ENCODE peak calls at places on chromosomes 7 and 10, in five cellular contexts. One of them, this sample, is unnamed.

GRCh38 chr7:151897201-151897711 is 20.3 kb upstream of the PRKAG2 start:
- DNase-seq in WERI-Rb-1: peak; percentile 11
- DNase-seq in sigmoid colon: peak; percentile 53
- DNase-seq in right lobe of liver: peak; percentile 81
- DNase-seq in K562: no peak
- DNase-seq in this sample: no peak

GRCh38 chr7:124758327-124758726 is 7.3 kb downstream of the GPR37 start:
- DNase-seq in sigmoid colon: no peak
- DNase-seq in WERI-Rb-1: no peak
- DNase-seq in K562: no peak
- DNase-seq in right lobe of liver: no peak
- DNase-seq in this sample: no peak

GRCh38 chr10:131580076-131580652 is 268.6 kb upstream of the TCERG1L start:
- DNase-seq in WERI-Rb-1: no peak
- DNase-seq in sigmoid colon: no peak
- DNase-seq in K562: no peak
- DNase-seq in right lobe of liver: peak; percentile 34
- DNase-seq in this sample: no peak

GRCh38 chr7:132430863-132431822 is 145.1 kb downstream of the PLXNA4 start:
- DNase-seq in K562: no peak
- DNase-seq in WERI-Rb-1: no peak
- DNase-seq in right lobe of liver: no peak
- DNase-seq in sigmoid colon: peak; percentile 80
- DNase-seq in this sample: no peak

GRCh38 chr7:75888464-75889222 is 9.8 kb downstream of the RHBDD2 start:
- DNase-seq in K562: no peak
- DNase-seq in WERI-Rb-1: no peak
- DNase-seq in sigmoid colon: no peak
- DNase-seq in right lobe of liver: peak; percentile 86
- DNase-seq in this sample: no peak

GRCh38 chr7:33722383-33723096 is 182.8 kb upstream of the BMPER start:
- DNase-seq in sigmoid colon: no peak
- DNase-seq in right lobe of liver: no peak
- DNase-seq in K562: no peak
- DNase-seq in WERI-Rb-1: peak; percentile 76
- DNase-seq in this sample: no peak

GRCh38 chr7:49500741-49501140 is 272.7 kb upstream of the VWC2 start:
- DNase-seq in WERI-Rb-1: no peak
- DNase-seq in right lobe of liver: no peak
- DNase-seq in sigmoid colon: no peak
- DNase-seq in K562: no peak
- DNase-seq in this sample: no peak

GRCh38 chr10:17730667-17731066 is 21.3 kb upstream of the TMEM236 start:
- DNase-seq in sigmoid colon: no peak
- DNase-seq in K562: no peak
- DNase-seq in right lobe of liver: no peak
- DNase-seq in WERI-Rb-1: no peak
- DNase-seq in this sample: no peak

GRCh38 chr10:35329520-35329919 is 6.8 kb upstream of the CCNY start:
- DNase-seq in WERI-Rb-1: peak; percentile 56
- DNase-seq in sigmoid colon: no peak
- DNase-seq in right lobe of liver: no peak
- DNase-seq in K562: no peak
- DNase-seq in this sample: no peak

GRCh38 chr7:132347129-132347528 is 229.1 kb downstream of the PLXNA4 start:
- DNase-seq in K562: no peak
- DNase-seq in right lobe of liver: no peak
- DNase-seq in WERI-Rb-1: no peak
- DNase-seq in sigmoid colon: no peak
- DNase-seq in this sample: no peak

GRCh38 chr10:46247808-46248569 is 38.8 kb upstream of the ANTXRL start:
- DNase-seq in right lobe of liver: peak; percentile 39
- DNase-seq in K562: peak; percentile 68
- DNase-seq in WERI-Rb-1: no peak
- DNase-seq in sigmoid colon: peak; percentile 61
- DNase-seq in this sample: peak; percentile 3

GRCh38 chr10:73553726-73554125 is 37.4 kb downstream of the USP54 start:
- DNase-seq in K562: no peak
- DNase-seq in WERI-Rb-1: no peak
- DNase-seq in sigmoid colon: no peak
- DNase-seq in right lobe of liver: no peak
- DNase-seq in this sample: no peak

GRCh38 chr10:62047240-62047897 is 145.9 kb downstream of the ARID5B start:
- DNase-seq in K562: no peak
- DNase-seq in sigmoid colon: no peak
- DNase-seq in WERI-Rb-1: no peak
- DNase-seq in right lobe of liver: no peak
- DNase-seq in this sample: no peak

GRCh38 chr7:106064836-106065559 is 47.1 kb downstream of the SYPL1 start:
- DNase-seq in K562: no peak
- DNase-seq in right lobe of liver: peak; percentile 91
- DNase-seq in WERI-Rb-1: no peak
- DNase-seq in sigmoid colon: peak; percentile 97
- DNase-seq in this sample: no peak
- TF ChIP-seq CTCF in K562: peak; percentile 13
- TF ChIP-seq CTCF in right lobe of liver: no peak
- TF ChIP-seq CTCF in WERI-Rb-1: no peak
- TF ChIP-seq CTCF in sigmoid colon: no peak
- TF ChIP-seq CTCF in this sample: no peak

GRCh38 chr7:79332091-79332490 is 121.4 kb downstream of the MAGI2 start:
- DNase-seq in WERI-Rb-1: no peak
- DNase-seq in right lobe of liver: no peak
- DNase-seq in K562: no peak
- DNase-seq in sigmoid colon: no peak
- DNase-seq in this sample: no peak

GRCh38 chr7:79334841-79335240 is 118.6 kb downstream of the MAGI2 start:
- DNase-seq in sigmoid colon: no peak
- DNase-seq in right lobe of liver: no peak
- DNase-seq in WERI-Rb-1: no peak
- DNase-seq in K562: no peak
- DNase-seq in this sample: no peak

DNA sequence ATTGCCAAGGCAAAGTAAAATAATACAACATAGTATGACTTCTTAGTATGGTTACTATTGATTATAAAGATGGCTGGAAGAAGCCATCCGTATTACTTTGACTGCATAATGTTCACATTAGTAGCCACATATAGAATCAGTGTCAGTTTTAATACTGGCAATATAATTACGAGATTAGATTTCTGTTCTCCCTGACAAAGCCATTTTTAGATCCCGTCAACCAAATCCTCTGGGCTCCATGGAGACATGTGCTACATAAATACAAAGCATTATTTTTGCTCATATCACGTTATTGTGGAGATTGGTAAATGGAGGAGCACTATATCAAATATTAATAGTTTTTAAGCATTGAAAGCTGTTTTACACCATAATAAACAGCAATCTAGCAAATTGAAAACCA is 124.0 kb downstream of the MAGI2 start:
- DNase-seq in K562: no peak
- DNase-seq in WERI-Rb-1: no peak
- DNase-seq in sigmoid colon: no peak
- DNase-seq in right lobe of liver: no peak
- DNase-seq in this sample: no peak
- TF ChIP-seq CTCF in K562: no peak
- TF ChIP-seq CTCF in WERI-Rb-1: no peak
- TF ChIP-seq CTCF in sigmoid colon: no peak
- TF ChIP-seq CTCF in right lobe of liver: no peak
- TF ChIP-seq CTCF in this sample: no peak

DNA sequence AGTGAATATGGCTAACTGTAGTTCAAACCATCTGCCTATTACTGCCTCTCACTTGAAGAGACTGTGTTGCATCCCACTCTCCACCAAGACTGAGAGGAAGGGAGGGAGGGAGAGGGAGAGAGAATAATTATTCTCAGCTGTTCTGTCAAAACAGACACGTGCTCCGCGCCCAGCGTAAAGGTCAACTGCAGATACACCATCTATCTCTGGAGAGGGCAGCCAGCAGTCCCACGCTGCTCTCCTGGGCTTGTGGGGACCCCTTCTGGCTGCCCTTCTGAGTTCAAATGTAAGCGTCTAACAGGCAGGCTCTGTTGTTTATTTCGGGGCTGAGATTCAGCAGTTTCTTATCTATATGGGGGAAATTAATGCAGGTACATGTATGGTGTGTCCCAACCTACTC is 625.5 kb upstream of the GALNT17 start:
- DNase-seq in K562: no peak
- DNase-seq in right lobe of liver: peak; percentile 53
- DNase-seq in sigmoid colon: no peak
- DNase-seq in WERI-Rb-1: peak; percentile 64
- DNase-seq in this sample: peak; percentile 46
- TF ChIP-seq CTCF in K562: peak; percentile 32
- TF ChIP-seq CTCF in right lobe of liver: peak; percentile 42
- TF ChIP-seq CTCF in sigmoid colon: no peak
- TF ChIP-seq CTCF in WERI-Rb-1: peak; percentile 78
- TF ChIP-seq CTCF in this sample: no peak

GRCh38 chr7:15291707-15292106 is 270.1 kb downstream of the AGMO start:
- DNase-seq in sigmoid colon: no peak
- DNase-seq in WERI-Rb-1: no peak
- DNase-seq in K562: no peak
- DNase-seq in right lobe of liver: no peak
- DNase-seq in this sample: no peak
- TF ChIP-seq CTCF in sigmoid colon: no peak
- TF ChIP-seq CTCF in WERI-Rb-1: peak; percentile 4
- TF ChIP-seq CTCF in K562: no peak
- TF ChIP-seq CTCF in right lobe of liver: no peak
- TF ChIP-seq CTCF in this sample: no peak

DNA sequence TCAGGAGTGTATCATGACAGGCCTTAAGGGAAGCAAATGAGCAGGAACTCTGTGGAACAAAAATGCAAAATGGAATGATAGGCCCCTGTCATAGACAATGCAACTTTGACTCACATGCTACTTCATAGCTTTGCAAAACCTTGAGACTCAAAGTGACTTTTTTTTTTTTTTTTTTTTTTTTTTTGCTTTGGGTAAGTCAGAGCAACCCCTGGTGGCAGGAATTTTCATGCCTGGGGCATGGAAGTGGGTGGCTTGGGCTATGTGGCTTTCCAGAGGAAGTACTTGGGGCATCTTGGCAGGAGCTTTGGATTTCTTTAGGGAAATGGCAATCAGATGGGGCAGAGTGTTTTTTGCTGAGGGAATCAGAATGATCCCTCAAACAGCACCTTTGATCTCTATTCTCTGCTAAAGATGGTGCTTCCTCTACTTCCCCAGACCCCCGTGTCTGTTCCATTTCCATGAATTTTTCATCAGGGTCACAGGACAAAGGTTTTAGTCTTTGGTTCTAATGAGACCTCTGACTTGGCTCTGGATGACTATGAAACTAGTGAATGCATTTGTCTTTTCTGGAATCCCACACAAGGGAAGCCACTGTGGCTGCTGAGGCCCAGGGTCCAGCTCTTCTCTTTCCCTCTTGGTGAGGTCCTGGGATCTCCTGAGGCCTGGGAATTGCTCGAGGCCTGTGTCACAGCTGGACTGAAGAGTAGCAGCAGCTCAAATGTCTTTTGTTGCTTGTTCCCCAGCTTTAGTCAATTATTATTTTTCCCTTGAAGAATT is 62.8 kb downstream of the TACC2 start:
- DNase-seq in sigmoid colon: peak; percentile 80
- DNase-seq in K562: no peak
- DNase-seq in right lobe of liver: peak; percentile 63
- DNase-seq in WERI-Rb-1: peak; percentile 60
- DNase-seq in this sample: peak; percentile 62
- TF ChIP-seq CTCF in sigmoid colon: peak; percentile 61
- TF ChIP-seq CTCF in K562: peak; percentile 46
- TF ChIP-seq CTCF in right lobe of liver: peak; percentile 62
- TF ChIP-seq CTCF in WERI-Rb-1: peak; percentile 73
- TF ChIP-seq CTCF in this sample: peak; percentile 85

GRCh38 chr10:133259603-133259992 is 17.1 kb downstream of the ADAM8 start:
- DNase-seq in sigmoid colon: no peak
- DNase-seq in K562: no peak
- DNase-seq in right lobe of liver: no peak
- DNase-seq in WERI-Rb-1: no peak
- DNase-seq in this sample: no peak

GRCh38 chr10:133262696-133263095 is 14.0 kb downstream of the ADAM8 start:
- DNase-seq in right lobe of liver: no peak
- DNase-seq in K562: no peak
- DNase-seq in sigmoid colon: no peak
- DNase-seq in WERI-Rb-1: peak; percentile 72
- DNase-seq in this sample: no peak

GRCh38 chr10:133261726-133262325 is 14.8 kb downstream of the ADAM8 start:
- DNase-seq in K562: peak; percentile 89
- DNase-seq in WERI-Rb-1: peak; percentile 89
- DNase-seq in right lobe of liver: peak; percentile 94
- DNase-seq in sigmoid colon: peak; percentile 93
- DNase-seq in this sample: peak; percentile 43

GRCh38 chr10:133258818-133259602 is 17.7 kb downstream of the ADAM8 start:
- DNase-seq in sigmoid colon: peak; percentile 90
- DNase-seq in right lobe of liver: no peak
- DNase-seq in K562: no peak
- DNase-seq in WERI-Rb-1: no peak
- DNase-seq in this sample: no peak

DNA sequence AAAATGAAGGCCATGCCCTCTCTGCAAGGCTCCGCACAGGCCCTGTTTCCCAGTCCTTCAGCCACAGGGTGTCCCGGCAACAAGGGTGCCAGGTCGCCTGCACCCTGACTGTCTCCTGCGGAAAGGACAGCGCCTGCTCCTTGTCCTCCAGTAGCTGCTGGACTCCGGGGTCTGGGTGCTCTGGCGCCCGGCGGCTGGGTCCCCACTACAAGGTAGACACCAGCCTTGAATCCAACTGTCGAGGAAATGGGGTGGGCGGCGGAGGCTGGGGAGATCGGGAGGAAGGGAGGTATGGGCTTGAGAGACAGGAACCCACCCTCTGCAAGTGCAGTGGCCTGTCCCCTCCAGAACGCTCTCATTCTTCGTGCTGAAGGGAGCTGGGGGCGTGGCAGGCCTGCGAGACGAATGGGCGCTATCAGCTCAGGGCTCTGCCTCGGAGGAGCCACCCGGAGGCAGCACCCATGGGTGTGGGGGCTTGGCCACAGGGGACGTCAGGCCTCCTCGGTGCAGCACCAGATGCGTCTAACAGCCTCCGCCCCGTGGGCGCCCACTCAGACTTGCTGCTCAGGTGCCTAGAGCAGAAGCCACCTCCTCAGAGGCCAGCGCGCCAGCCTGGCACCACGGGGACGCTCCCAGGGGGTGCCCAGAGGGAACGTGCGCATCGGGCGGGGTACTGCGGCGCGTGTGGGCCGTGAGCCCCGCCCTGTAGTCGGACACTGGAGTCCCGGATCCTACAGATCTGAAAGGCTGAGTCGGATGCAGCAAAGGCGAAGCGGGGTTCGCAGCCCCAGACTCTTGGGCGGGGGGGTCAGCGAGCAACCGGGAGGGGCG is 15.6 kb downstream of the ADAM8 start:
- DNase-seq in sigmoid colon: peak; percentile 82
- DNase-seq in right lobe of liver: no peak
- DNase-seq in WERI-Rb-1: peak; percentile 47
- DNase-seq in K562: peak; percentile 68
- DNase-seq in this sample: no peak
- TF ChIP-seq CTCF in sigmoid colon: no peak
- TF ChIP-seq CTCF in right lobe of liver: no peak
- TF ChIP-seq CTCF in WERI-Rb-1: no peak
- TF ChIP-seq CTCF in K562: no peak
- TF ChIP-seq CTCF in this sample: no peak

DNA sequence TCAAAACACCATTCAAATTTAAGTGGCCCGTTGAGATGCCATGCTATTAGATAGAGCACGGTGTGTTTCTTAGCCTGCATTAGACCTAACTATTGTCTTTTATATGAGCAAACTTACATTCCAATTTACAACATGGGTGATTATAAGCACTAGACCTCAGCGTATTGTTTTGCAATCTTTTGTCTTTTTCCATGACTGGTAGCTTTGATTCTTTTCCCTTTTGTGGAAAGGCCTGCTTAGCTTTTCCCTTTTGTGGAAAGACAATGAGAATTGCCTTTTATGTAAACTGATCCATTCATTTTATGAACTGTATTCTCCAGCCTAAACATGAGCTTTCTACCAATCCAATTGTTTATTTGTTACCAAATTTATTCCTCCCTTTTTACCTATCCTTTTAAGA is 823.1 kb downstream of the CCSER2 start:
- DNase-seq in right lobe of liver: no peak
- DNase-seq in K562: no peak
- DNase-seq in sigmoid colon: no peak
- DNase-seq in WERI-Rb-1: no peak
- DNase-seq in this sample: no peak
- TF ChIP-seq CTCF in right lobe of liver: no peak
- TF ChIP-seq CTCF in K562: no peak
- TF ChIP-seq CTCF in sigmoid colon: no peak
- TF ChIP-seq CTCF in WERI-Rb-1: no peak
- TF ChIP-seq CTCF in this sample: no peak

This sample was measured in endothelial cell.